ENCODE peak calls at places on chromosomes 5 and 9, in four cellular contexts. T is MM.1S, D is IMR-90, Y is neural progenitor cell. E is an unnamed sample. For H3K4me1, the result is how much of the 10 kb centered on the place peaks cover.

GRCh38 chr9:121398374-121398773 is 28.3 kb upstream of the STOM start:
- DNase-seq in Y (no peak), T (no peak), D (peak), E (no peak)

GRCh38 chr5:145983461-145983860 is 47.1 kb downstream of the SH3RF2 start:
- DNase-seq in D (no peak), T (no peak), Y (no peak), E (no peak)

GRCh38 chr5:177311361-177311722 is 356 bp downstream of the MXD3 start:
- DNase-seq in T (no peak), Y (no peak), D (no peak), E (no peak)

GRCh38 chr5:39599721-39600431 is 175.1 kb upstream of the DAB2 start:
- DNase-seq in T (peak), D (peak), Y (peak), E (no peak)

GRCh38 chr5:123097871-123098735 is 9.1 kb downstream of the PRDM6 start:
- DNase-seq in Y (peak), T (no peak), D (no peak), E (no peak)

GRCh38 chr9:113309204-113309813 is 6.1 kb upstream of the RNF183 start:
- DNase-seq in Y (peak), T (peak), D (peak), E (peak)

GRCh38 chr5:53263151-53263550 is 153.6 kb upstream of the MOCS2 start:
- DNase-seq in D (no peak), Y (no peak), T (no peak), E (no peak)

GRCh38 chr5:1526681-1527131 is 2.9 kb upstream of the LPCAT1 start:
- DNase-seq in D (no peak), Y (no peak), T (no peak), E (peak)

GRCh38 chr9:18359335-18359734 is 114.6 kb upstream of the ADAMTSL1 start:
- DNase-seq in T (no peak), D (peak), Y (no peak), E (no peak)

GRCh38 chr5:6712136-6712581 is 1.1 kb upstream of the TENT4A start:
- DNase-seq in D (peak), Y (peak), T (peak), E (peak)

GRCh38 chr9:134048582-134048968 is 19.3 kb downstream of the BRD3 start:
- DNase-seq in Y (no peak), T (no peak), D (no peak), E (no peak)

GRCh38 chr9:122403381-122404002 is 32.7 kb downstream of the PTGS1 start:
- DNase-seq in D (peak), T (no peak), Y (no peak), E (no peak)

GRCh38 chr5:10601246-10602030 is 37.6 kb downstream of the ANKRD33B start:
- DNase-seq in Y (no peak), D (peak), T (peak), E (peak)

GRCh38 chr9:133495327-133496293 is 16.7 kb upstream of the SLC2A6 start:
- DNase-seq in Y (no peak), T (no peak), D (no peak), E (no peak)

GRCh38 chr5:24786108-24786507 is 141.3 kb upstream of the CDH10 start:
- DNase-seq in D (no peak), Y (no peak), T (no peak), E (no peak)

GRCh38 chr5:91401175-91401574 is 18.1 kb upstream of the ARRDC3 start:
- DNase-seq in Y (no peak), D (peak), T (no peak), E (no peak)

GRCh38 chr5:109239501-109239900 is 170.3 kb downstream of the PJA2 start:
- DNase-seq in T (no peak), D (no peak), Y (peak), E (no peak)

GRCh38 chr5:124199902-124200301 is 546.5 kb downstream of the ZNF608 start:
- DNase-seq in T (no peak), D (no peak), Y (no peak), E (no peak)

GRCh38 chr9:68872026-68872501 is 141.8 kb downstream of the PRKACG start:
- DNase-seq in Y (peak), D (no peak), T (no peak), E (no peak)

GRCh38 chr9:98726735-98727134 is 18.0 kb upstream of the GABBR2 start:
- DNase-seq in Y (no peak), T (peak), D (peak), E (no peak)

GRCh38 chr5:133610489-133611356 is 1.6 kb downstream of the FSTL4 start:
- DNase-seq in D (no peak), T (peak), Y (peak), E (no peak)

GRCh38 chr5:72280655-72281069 is 39.4 kb downstream of the MRPS27 start:
- DNase-seq in T (no peak), D (peak), Y (peak), E (no peak)

GRCh38 chr9:90835206-90835605 is 33.6 kb downstream of the SYK start:
- DNase-seq in D (no peak), Y (no peak), T (no peak), E (no peak)

GRCh38 chr9:133892193-133892920 is 99.8 kb downstream of the VAV2 start:
- DNase-seq in D (no peak), Y (no peak), T (no peak), E (no peak)

GRCh38 chr5:154776167-154776566 is 21.0 kb downstream of the LARP1 start:
- DNase-seq in Y (no peak), T (no peak), D (no peak), E (no peak)

GRCh38 chr9:14165376-14166035 is 148.4 kb downstream of the NFIB start:
- DNase-seq in D (no peak), T (peak), Y (no peak), E (no peak)

GRCh38 chr5:14980698-14981097 is 109.1 kb upstream of the ANKH start:
- DNase-seq in D (no peak), T (no peak), Y (no peak), E (no peak)

GRCh38 chr5:31767335-31768031 is 128.6 kb downstream of the PDZD2 start:
- DNase-seq in D (no peak), Y (no peak), T (no peak), E (no peak)

GRCh38 chr5:96004754-96005153 is 43.1 kb upstream of the ELL2 start:
- DNase-seq in T (no peak), Y (no peak), D (no peak), E (no peak)

GRCh38 chr5:103424453-103425205 is 138.0 kb downstream of the NUDT12 start:
- DNase-seq in Y (no peak), D (peak), T (no peak), E (no peak)

GRCh38 chr5:57117601-57118000 is 56.3 kb upstream of the GPBP1 start:
- DNase-seq in D (no peak), T (peak), Y (no peak), E (peak)

GRCh38 chr5:62340392-62340791 is 34.4 kb downstream of the KIF2A start:
- DNase-seq in D (peak), Y (peak), T (no peak), E (no peak)

GRCh38 chr9:115400801-115401200 is 282.8 kb upstream of the TNC start:
- DNase-seq in Y (no peak), T (no peak), D (peak), E (no peak)

GRCh38 chr5:80125962-80126480 is 90.9 kb downstream of the THBS4 start:
- DNase-seq in T (no peak), Y (no peak), D (peak), E (no peak)

GRCh38 chr9:14084867-14085266 is 229.1 kb downstream of the NFIB start:
- DNase-seq in D (no peak), T (no peak), Y (no peak), E (no peak)

GRCh38 chr5:87241555-87241954 is 26.1 kb upstream of the RASA1 start:
- DNase-seq in D (no peak), Y (no peak), T (no peak), E (no peak)

GRCh38 chr5:146440870-146441495 is 6.2 kb upstream of the TCERG1 start:
- DNase-seq in D (no peak), Y (no peak), T (no peak), E (no peak)

GRCh38 chr5:76867827-76868693 is 18.2 kb downstream of the S100Z start:
- DNase-seq in T (peak), Y (peak), D (peak), E (peak)

GRCh38 chr9:105129731-105130130 is 114.7 kb upstream of the SLC44A1 start:
- DNase-seq in T (no peak), Y (no peak), D (no peak), E (no peak)

GRCh38 chr9:33264473-33265177 is at the start of the genes BAG1 and CHMP5:
- DNase-seq in Y (peak), T (peak), D (peak), E (peak)

GRCh38 chr9:33263936-33264472 is 504 bp downstream of the BAG1 start:
- DNase-seq in Y (no peak), T (peak), D (no peak), E (peak)

GRCh38 chr9:33265211-33265885 is 499 bp downstream of the CHMP5 start:
- DNase-seq in D (no peak), Y (no peak), T (no peak), E (no peak)

GRCh38 chr9:33260372-33260771 is 4.1 kb downstream of the BAG1 start:
- DNase-seq in Y (no peak), T (no peak), D (no peak), E (no peak)

GRCh38 chr9:33263131-33263935 is 1.2 kb downstream of the BAG1 start:
- DNase-seq in Y (peak), D (no peak), T (peak), E (no peak)
- H2AFZ ChIP-seq in Y (peak), D (peak), T (peak), E (peak)

DNA sequence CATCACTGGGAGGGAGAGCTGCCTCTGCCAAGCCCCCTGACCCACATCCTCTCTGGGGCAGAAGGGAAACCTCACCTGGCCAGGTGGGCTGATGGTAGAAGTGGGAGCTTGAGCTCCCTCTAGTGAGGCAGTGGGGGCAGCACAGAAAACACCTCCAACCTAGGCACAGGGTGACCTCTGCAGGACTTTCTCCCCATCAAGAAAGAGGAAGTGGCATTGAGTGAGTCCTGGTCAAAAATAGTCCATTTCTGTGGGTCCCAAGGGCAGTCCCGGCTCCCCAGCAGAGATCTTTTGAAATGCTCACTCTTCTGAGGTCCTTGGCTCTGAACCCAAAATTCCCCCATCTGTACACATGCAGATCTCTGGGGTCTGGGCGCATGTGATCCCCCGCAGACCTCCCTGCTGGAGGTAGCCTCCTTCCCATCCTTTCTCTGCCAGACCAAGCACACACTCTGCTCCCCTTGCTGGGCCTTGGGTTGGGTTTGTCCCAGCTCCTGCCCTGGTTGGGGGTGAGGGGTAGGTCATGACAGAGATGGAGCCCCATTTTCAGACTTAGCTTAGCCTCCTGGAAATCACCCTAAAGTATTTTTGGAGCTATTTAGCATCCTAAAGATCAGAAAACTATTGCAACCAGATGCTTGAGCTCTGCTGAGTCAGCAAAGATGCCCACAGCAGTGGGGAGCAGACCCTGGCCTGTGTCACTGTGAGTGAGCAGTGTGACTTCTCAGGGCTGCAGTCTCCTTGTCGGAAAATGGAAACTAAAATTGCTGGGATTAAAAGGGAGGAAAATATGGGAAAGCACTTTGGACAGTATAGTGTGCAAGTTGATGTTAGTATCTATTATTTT is 41.6 kb upstream of the LCP2 start:
- DNase-seq in T (peak), D (no peak), Y (no peak), E (peak)
- TF ChIP-seq CTCF in T (peak), D (no peak), Y (peak), E (peak)

GRCh38 chr5:151780348-151780747 is 8.6 kb downstream of the G3BP1 start:
- DNase-seq in Y (no peak), D (no peak), T (no peak), E (no peak)
- H3K4me1 ChIP-seq in Y (under half), D (under half), T (under half), E (half or more)

GRCh38 chr9:27162045-27162444 is 53.0 kb downstream of the TEK start:
- DNase-seq in T (no peak), D (peak), Y (no peak), E (no peak)
- H2AFZ ChIP-seq in T (no peak), D (no peak), Y (no peak), E (no peak)

GRCh38 chr9:127586537-127586936 is 25.5 kb upstream of the STXBP1 start:
- DNase-seq in Y (peak), T (peak), D (peak), E (peak)
- TF ChIP-seq CTCF in Y (peak), T (peak), D (peak), E (peak)

GRCh38 chr9:107221321-107221720 is 61.8 kb upstream of the RAD23B start:
- DNase-seq in T (no peak), D (no peak), Y (peak), E (no peak)
- H3K4me1 ChIP-seq in T (under half), D (under half), Y (under half), E (under half)

GRCh38 chr9:977361-978116 is 1.1 kb downstream of the DMRT3 start:
- DNase-seq in D (no peak), Y (no peak), T (no peak), E (no peak)
- H2AFZ ChIP-seq in D (no peak), Y (peak), T (no peak), E (no peak)

DNA sequence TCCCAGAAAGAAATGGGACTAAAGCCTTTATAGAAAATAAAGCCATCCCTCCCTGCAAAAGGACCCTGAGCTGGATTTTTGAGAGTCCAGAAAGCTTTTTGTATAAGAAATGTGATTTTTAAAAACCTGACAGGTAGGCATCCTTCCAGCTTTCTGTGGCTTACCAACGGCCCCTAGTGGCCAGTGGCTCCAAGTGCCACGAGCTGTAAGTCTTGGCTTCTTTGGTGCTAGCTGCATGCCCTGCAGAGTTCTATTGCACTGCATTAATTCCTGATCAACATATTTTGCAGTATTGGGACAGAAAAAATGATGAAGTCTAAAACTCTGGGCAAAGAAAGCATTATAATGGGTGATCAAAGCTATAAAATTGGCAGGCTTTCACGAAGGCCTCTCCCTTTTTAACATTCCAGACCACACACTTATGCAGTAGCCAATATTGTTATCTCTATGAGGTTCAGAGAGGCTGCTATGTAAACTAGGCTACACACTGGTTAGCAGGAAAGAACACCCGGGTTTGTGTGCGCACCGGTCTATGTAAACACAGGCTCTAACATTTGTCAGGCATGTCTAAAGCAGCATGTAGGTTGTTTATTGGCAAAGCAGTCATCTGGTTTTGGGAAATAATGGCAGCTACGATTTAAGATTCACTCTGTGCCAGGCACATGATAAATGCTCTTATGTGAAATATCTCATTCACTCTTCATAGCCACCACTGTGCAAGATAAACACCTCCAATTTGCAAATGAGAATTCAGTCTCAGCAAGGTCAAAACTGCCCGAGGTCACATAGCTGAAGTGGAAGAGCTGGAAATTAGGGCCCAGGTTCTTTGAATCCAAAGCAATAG is 55.2 kb downstream of the NMUR2 start:
- DNase-seq in T (peak), Y (peak), D (peak), E (peak)
- TF ChIP-seq CTCF in T (peak), Y (peak), D (peak), E (peak)

E was measured in DND-41.